ENCODE peak calls at places on chromosomes 7 and 10, in six cellular contexts. Y is stomach, V is GM12878, N is transverse colon, I is sigmoid colon, X is HCT116. S is an unnamed sample.

GRCh38 chr10:68989317-68989990 is 851 bp downstream of the KIFBP start:
- DNase-seq in Y (no peak), V (no peak), N (no peak), I (no peak), X (no peak), S (no peak)

GRCh38 chr10:28801869-28802268 is 124.5 kb downstream of the BAMBI start:
- DNase-seq in Y (no peak), V (no peak), N (no peak), I (no peak), X (no peak), S (no peak)

GRCh38 chr7:149751058-149751775 is 22.2 kb downstream of the ZNF467 start:
- DNase-seq in Y (no peak), V (no peak), N (no peak), I (no peak), X (no peak), S (no peak)

GRCh38 chr7:103528152-103528551 is 82.1 kb upstream of the SLC26A5 start:
- DNase-seq in Y (no peak), V (no peak), N (no peak), I (no peak), X (no peak), S (no peak)

GRCh38 chr7:127437772-127438330 is 45.3 kb upstream of the ZNF800 start:
- DNase-seq in Y (no peak), V (no peak), N (no peak), I (no peak), X (no peak), S (no peak)

GRCh38 chr7:20269726-20270125 is 52.5 kb upstream of the MACC1 start:
- DNase-seq in Y (no peak), V (no peak), N (no peak), I (no peak), X (no peak), S (no peak)

GRCh38 chr10:46019170-46019528 is 11.3 kb downstream of the NCOA4 start:
- DNase-seq in Y (no peak), V (no peak), N (no peak), I (no peak), X (no peak), S (no peak)

GRCh38 chr10:72087392-72087968 is 871 bp downstream of the SPOCK2 start:
- DNase-seq in Y (no peak), V (no peak), N (peak), I (no peak), X (no peak), S (no peak)

GRCh38 chr7:94382155-94382554 is 12.5 kb upstream of the COL1A2 start:
- DNase-seq in Y (no peak), V (no peak), N (no peak), I (no peak), X (no peak), S (no peak)

GRCh38 chr10:70672165-70672992 is at the start of gene ADAMTS14:
- DNase-seq in Y (no peak), V (no peak), N (peak), I (no peak), X (peak), S (no peak)

GRCh38 chr10:45254892-45255291 is 60.5 kb downstream of the OR13A1 start:
- DNase-seq in Y (no peak), V (no peak), N (no peak), I (no peak), X (no peak), S (no peak)

GRCh38 chr10:30057421-30057841 is 2.0 kb downstream of the JCAD start:
- DNase-seq in Y (no peak), V (no peak), N (no peak), I (no peak), X (peak), S (no peak)

DNA sequence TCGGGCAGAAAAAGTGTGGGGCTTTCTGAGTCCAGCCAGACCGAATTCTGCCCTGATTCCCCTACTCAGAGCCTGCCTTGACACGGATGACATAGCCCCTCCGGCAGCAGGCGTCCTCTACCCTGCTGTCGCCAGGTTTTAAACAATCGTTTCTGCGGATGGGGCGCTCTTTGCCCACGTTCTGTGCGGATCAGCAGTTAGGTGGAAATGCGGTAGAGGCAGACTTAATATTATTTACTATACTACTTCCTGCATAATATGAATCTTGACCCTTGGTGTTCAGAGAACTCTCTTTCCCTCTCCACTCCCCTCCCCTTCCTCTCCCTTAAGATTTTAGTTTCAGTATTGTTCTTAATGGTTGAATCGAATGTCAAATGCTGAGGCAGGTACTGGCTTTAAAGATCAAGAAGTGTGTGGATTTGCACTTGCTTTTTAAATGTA is 2.4 kb downstream of the GATA3 start:
- DNase-seq in Y (no peak), V (peak), N (no peak), I (no peak), X (no peak), S (no peak)
- TF ChIP-seq POLR2AphosphoS5 in Y (no peak), V (no peak), N (no peak), I (no peak), X (no peak), S (no peak)

GRCh38 chr7:130668258-130669050 is at the start of gene COPG2:
- DNase-seq in Y (peak), V (peak), N (peak), I (peak), X (peak), S (peak)
- TF ChIP-seq POLR2A in Y (no peak), V (peak), N (no peak), I (no peak), X (peak), S (no peak)

GRCh38 chr10:75645704-75646103 is 214.3 kb downstream of the LRMDA start:
- DNase-seq in Y (no peak), V (no peak), N (no peak), I (no peak), X (no peak), S (no peak)

GRCh38 chr10:75647675-75648074 is 216.3 kb downstream of the LRMDA start:
- DNase-seq in Y (no peak), V (no peak), N (no peak), I (no peak), X (no peak), S (no peak)

GRCh38 chr10:75648186-75648761 is 216.8 kb downstream of the LRMDA start:
- DNase-seq in Y (no peak), V (no peak), N (no peak), I (no peak), X (no peak), S (no peak)

GRCh38 chr10:75646931-75647330 is 215.5 kb downstream of the LRMDA start:
- DNase-seq in Y (no peak), V (no peak), N (no peak), I (no peak), X (no peak), S (no peak)

DNA sequence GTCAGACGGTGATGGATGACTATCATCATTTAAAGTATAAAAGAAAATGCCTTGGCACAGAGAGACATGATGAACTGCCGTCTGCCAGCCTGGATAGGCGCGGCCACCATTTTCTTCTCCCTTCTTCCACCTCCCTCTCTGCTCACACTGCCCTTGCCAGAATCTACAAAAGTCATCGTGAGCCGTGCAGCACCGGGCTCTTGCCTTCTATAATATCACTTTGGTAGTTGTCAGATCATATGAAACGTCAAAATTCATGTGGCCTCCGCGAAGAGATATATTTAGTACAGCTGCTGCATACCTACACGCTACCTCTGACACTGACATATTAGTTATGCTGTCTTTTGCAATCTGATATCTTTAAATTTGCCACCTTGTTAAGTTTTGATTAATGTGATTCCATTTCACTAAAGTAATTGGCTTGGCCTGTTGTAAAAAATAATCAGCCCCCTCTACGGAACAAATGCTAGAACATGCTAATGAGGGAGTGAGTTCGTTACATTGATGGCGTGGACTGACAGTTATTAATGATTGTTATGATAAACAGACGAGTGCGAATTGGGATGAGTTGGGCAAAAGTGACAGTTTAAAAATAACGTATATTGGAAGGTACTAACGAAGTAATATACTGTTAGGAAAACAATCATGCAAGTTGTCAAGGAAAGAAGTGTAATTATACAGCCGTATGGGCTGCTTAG is 214.9 kb downstream of the LRMDA start:
- DNase-seq in Y (no peak), V (no peak), N (no peak), I (no peak), X (no peak), S (no peak)
- TF ChIP-seq POLR2AphosphoS5 in Y (no peak), V (no peak), N (no peak), I (no peak), X (no peak), S (no peak)

GRCh38 chr10:1180836-1181235 is 124.7 kb downstream of the WDR37 start:
- DNase-seq in Y (no peak), V (no peak), N (no peak), I (peak), X (no peak), S (peak)
- TF ChIP-seq POLR2A in Y (no peak), V (no peak), N (no peak), I (no peak), X (no peak), S (no peak)

GRCh38 chr10:14379556-14380330 is 49.0 kb upstream of the FRMD4A start:
- DNase-seq in Y (no peak), V (no peak), N (no peak), I (no peak), X (no peak), S (no peak)
- TF ChIP-seq POLR2AphosphoS5 in Y (no peak), V (no peak), N (no peak), I (no peak), X (no peak), S (no peak)

GRCh38 chr7:36045830-36046341 is 107.2 kb upstream of the EEPD1 start:
- DNase-seq in Y (no peak), V (no peak), N (no peak), I (no peak), X (no peak), S (no peak)
- TF ChIP-seq POLR2A in Y (no peak), V (no peak), N (no peak), I (no peak), X (no peak), S (no peak)

DNA sequence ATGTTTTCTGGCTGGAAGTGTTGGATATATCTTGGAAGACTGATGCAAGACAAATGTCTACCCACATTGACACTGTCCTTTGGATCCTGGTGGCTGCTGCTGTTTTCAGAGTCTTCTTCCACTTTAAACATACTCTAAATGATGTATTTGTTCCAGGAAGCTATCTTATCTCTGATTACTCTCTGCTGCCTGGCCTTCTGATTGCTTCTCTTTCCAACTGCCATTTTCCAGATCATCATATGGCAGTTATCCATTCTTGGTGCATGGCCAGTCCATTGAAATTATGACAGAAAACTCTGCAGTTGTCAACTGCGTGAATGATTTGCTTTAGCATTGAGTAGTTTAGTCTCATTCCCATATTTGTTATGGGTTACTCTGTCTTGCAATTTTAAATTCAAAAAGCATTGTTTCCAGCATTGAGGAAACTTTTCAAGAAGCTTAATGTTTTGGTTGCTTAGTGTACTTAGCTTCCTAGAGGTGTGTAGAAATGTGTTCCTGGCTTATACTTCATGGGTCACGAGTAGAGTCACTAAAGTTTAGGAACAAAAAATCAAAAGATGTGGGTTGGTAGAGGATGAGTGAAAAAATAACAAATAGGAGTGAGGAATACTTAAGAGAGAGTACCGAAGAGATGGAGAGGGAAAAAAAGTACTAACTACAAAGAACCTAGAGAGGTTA is 268.3 kb upstream of the MTPN start:
- DNase-seq in Y (no peak), V (no peak), N (no peak), I (no peak), X (no peak), S (no peak)
- TF ChIP-seq POLR2AphosphoS5 in Y (no peak), V (no peak), N (no peak), I (no peak), X (no peak), S (no peak)

DNA sequence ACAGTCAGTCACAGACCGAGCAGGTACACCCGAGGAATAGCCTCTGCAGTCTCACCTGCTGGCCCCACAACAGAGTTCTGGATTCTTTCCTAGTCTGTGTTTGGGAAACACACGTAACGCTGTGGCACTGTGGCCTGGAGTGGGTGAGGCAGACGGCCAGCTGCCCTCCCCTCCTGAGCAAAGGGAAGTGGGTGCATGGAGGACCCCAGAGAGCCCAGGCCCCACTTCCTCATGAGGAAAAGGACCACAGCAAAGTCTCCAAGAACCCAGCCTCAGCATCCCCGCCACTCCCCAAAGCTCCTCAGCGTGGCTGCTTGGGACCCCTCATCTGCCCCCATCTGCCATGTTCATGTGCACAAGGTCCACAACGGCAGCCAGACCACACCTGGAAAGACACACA is 530.2 kb downstream of the PTPRN2 start:
- DNase-seq in Y (no peak), V (no peak), N (no peak), I (no peak), X (no peak), S (peak)
- TF ChIP-seq POLR2A in Y (no peak), V (no peak), N (no peak), I (no peak), X (no peak), S (no peak)